ENCODE peak calls at places on chromosomes 3 and 15, in nine cellular contexts. F, G, W, Z, P, T, Q, L and D are unnamed samples. For H3K4me1, the result is how much of the 10 kb centered on the place peaks cover.

GRCh38 chr15:67186688-67187087 is 67.8 kb downstream of the AAGAB start:
- DNase-seq in Q (peak), L (no peak), Z (no peak), T (no peak), F (no peak), P (no peak), W (no peak), G (no peak), D (no peak)

GRCh38 chr3:47007482-47008257 is 28.2 kb downstream of the NBEAL2 start:
- DNase-seq in Q (no peak), P (no peak), Z (no peak), T (no peak), G (no peak), L (peak), W (no peak), F (peak), D (no peak)

GRCh38 chr3:184077881-184078280 is 19.0 kb upstream of the HTR3E start:
- DNase-seq in Z (no peak), P (no peak), L (no peak), W (no peak), T (no peak), Q (no peak), G (no peak), F (no peak), D (no peak)

GRCh38 chr3:38541800-38542199 is 45.7 kb downstream of the EXOG start:
- DNase-seq in Q (no peak), F (no peak), Z (no peak), L (no peak), P (no peak), G (no peak), T (no peak), W (no peak), D (no peak)

GRCh38 chr3:98778852-98779379 is 15.8 kb downstream of the ST3GAL6 start:
- DNase-seq in F (no peak), Z (peak), G (no peak), P (no peak), L (no peak), W (peak), Q (no peak), T (no peak), D (no peak)

GRCh38 chr15:92050220-92050898 is 196.9 kb downstream of the SLCO3A1 start:
- DNase-seq in Q (no peak), G (no peak), F (no peak), L (no peak), Z (no peak), T (no peak), P (no peak), W (no peak), D (no peak)

GRCh38 chr3:65861718-65862117 is 177.0 kb downstream of the MAGI1 start:
- DNase-seq in Z (no peak), P (no peak), L (no peak), F (no peak), W (no peak), T (no peak), Q (no peak), G (no peak), D (no peak)

GRCh38 chr3:177624523-177625495 is 427.5 kb upstream of the TBL1XR1 start:
- DNase-seq in F (no peak), T (no peak), G (no peak), W (no peak), Z (no peak), P (no peak), Q (no peak), L (no peak), D (no peak)

GRCh38 chr3:192352142-192352541 is 375.2 kb downstream of the FGF12 start:
- DNase-seq in G (no peak), F (no peak), P (no peak), W (no peak), Q (no peak), Z (no peak), L (no peak), T (no peak), D (no peak)

GRCh38 chr15:23642413-23643044 is 5.1 kb downstream of the MAGEL2 start:
- DNase-seq in F (peak), L (peak), P (no peak), Q (no peak), G (peak), W (peak), Z (peak), T (peak), D (peak)

GRCh38 chr15:65087411-65087810 is 10.9 kb downstream of the KBTBD13 start:
- DNase-seq in Q (no peak), L (no peak), W (no peak), Z (no peak), P (no peak), G (no peak), F (no peak), T (no peak), D (no peak)

GRCh38 chr3:186955898-186956696 is 25.8 kb downstream of the ST6GAL1 start:
- DNase-seq in T (no peak), Z (no peak), F (no peak), W (no peak), Q (no peak), L (no peak), P (no peak), G (no peak), D (no peak)

GRCh38 chr3:188510366-188510765 is 356.4 kb downstream of the LPP start:
- DNase-seq in G (no peak), W (peak), Z (peak), T (no peak), F (no peak), L (no peak), P (no peak), Q (no peak), D (no peak)

GRCh38 chr15:75721462-75721922 is 8.8 kb upstream of the CSPG4 start:
- DNase-seq in Z (no peak), G (no peak), F (no peak), W (no peak), P (no peak), Q (no peak), T (no peak), L (no peak), D (no peak)

GRCh38 chr3:39191103-39191502 is 1.3 kb downstream of the XIRP1 start:
- DNase-seq in L (no peak), G (no peak), Q (no peak), T (no peak), P (no peak), W (no peak), F (no peak), Z (no peak), D (no peak)

GRCh38 chr3:112773864-112774263 is 72.8 kb downstream of the CD200R1L start:
- DNase-seq in F (no peak), G (peak), Q (no peak), L (no peak), T (peak), P (no peak), Z (no peak), W (no peak), D (no peak)

GRCh38 chr3:45223889-45224730 is 2.0 kb downstream of the TMEM158 start:
- DNase-seq in Z (no peak), T (no peak), Q (no peak), W (peak), L (no peak), F (no peak), P (no peak), G (no peak), D (no peak)

GRCh38 chr3:45225465-45226205 is 452 bp downstream of the TMEM158 start:
- DNase-seq in T (no peak), P (no peak), Z (peak), W (no peak), Q (no peak), G (no peak), L (peak), F (no peak), D (no peak)

GRCh38 chr3:45226206-45226915 is at the start of gene TMEM158:
- DNase-seq in Q (peak), G (peak), W (peak), T (peak), P (no peak), Z (peak), L (peak), F (peak), D (peak)

GRCh38 chr3:45227131-45227819 is 1.2 kb upstream of the TMEM158 start:
- DNase-seq in L (no peak), Q (no peak), G (no peak), P (no peak), F (no peak), T (no peak), Z (no peak), W (no peak), D (no peak)

DNA sequence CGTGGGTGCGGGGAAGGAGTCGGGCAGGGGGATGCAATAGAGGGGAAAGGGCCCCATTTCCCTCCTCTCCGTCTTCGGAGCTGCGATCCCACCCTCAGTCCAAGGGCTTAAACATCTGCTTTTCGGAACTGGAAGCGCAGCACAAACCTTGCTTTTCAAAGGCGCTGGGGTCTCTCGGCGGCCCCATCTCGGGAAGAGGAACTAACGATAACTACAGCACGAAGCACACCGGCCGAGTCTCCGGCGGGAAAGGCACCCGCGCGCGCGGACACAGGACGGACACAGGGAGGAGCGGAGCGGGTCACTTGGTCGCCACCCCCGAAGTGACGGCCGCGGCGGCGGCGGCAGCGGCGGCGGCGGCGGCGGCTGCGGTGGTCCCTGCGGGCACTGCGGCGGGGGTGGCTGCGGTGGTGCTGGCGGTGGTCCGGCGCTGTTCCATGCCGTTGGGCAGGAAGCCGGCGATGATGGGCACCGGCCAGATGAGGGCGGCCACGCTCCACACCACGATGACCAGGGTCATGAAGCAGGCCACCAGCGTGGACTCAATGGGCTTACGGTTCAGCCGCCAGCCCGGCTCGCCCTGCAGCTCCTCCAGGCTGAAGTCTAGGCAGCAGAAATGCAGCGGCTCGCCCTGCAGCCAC is 1.1 kb downstream of the TMEM158 start:
- DNase-seq in L (peak), Z (peak), T (peak), W (peak), G (peak), P (no peak), Q (peak), F (peak), D (peak)
- TF ChIP-seq CTCF in L (peak), Z (peak), T (no peak), W (peak), G (peak), P (no peak), Q (peak), F (peak), D (peak)

GRCh38 chr3:10396931-10397330 is 76.0 kb upstream of the SEC13 start:
- DNase-seq in F (no peak), T (no peak), P (no peak), Z (no peak), G (no peak), L (no peak), W (no peak), Q (no peak), D (peak)
- H3K4me1 ChIP-seq in F (under half), T (under half), P (under half), Z (under half), G (under half), L (under half), W (under half), Q (under half), D (under half)

DNA sequence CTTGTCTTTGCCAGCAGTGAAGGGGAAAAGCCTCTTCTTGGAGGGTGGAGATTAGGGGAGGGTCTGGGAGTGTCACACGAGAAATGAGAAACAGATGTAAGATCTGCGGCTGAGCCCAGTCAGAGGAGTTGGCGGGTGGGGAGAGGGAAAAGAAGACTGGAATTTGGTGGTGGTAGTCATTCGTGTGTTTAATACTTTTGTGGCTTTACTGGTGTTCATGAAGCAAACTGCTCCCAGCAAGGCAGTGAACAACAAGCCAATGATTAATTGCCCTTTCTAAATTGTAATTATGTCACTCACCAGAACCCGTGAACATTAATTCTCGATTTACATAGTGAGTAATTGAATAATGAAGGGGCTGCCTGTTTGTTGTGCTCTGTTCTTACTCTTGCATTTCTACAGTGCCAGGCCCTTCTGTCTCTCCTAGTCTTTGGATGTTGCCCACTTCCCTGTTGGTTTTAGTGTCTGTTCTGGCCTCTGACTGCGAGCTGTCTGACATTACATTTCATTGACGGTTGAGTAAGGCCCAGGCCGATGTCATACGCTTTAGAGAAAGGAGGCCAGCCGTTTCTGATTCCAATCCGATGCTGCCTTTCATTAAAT is 78.0 kb downstream of the CHCHD6 start:
- DNase-seq in Z (peak), F (no peak), P (no peak), W (peak), Q (no peak), G (no peak), T (no peak), L (no peak), D (no peak)
- H3K27ac ChIP-seq in Z (peak), F (peak), P (peak), W (peak), Q (peak), G (peak), T (peak), L (peak), D (peak)

DNA sequence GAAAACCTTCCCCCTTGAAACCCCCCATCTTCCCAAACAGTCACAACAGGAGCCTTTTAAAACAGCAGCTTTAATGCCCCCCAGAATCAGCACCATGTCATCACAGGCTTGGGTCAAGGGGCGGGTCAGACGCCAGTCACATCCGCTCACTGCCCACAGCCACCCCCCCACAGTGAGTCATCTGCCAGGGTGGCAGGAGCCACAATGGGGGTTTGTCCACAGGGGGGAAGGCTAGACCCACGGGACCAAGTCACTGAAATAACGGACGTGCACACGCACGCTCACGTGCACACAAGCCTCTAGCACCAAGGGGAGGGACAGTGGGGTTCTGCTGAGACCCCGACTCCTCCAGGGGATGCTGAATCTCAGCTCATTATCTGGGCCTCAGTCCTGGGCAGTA is 441 bp upstream of the UCN2 start:
- DNase-seq in T (peak), W (peak), L (peak), P (no peak), G (peak), F (peak), Z (no peak), Q (peak), D (peak)
- TF ChIP-seq CTCF in T (no peak), W (no peak), L (no peak), P (no peak), G (no peak), F (no peak), Z (no peak), Q (no peak), D (no peak)

DNA sequence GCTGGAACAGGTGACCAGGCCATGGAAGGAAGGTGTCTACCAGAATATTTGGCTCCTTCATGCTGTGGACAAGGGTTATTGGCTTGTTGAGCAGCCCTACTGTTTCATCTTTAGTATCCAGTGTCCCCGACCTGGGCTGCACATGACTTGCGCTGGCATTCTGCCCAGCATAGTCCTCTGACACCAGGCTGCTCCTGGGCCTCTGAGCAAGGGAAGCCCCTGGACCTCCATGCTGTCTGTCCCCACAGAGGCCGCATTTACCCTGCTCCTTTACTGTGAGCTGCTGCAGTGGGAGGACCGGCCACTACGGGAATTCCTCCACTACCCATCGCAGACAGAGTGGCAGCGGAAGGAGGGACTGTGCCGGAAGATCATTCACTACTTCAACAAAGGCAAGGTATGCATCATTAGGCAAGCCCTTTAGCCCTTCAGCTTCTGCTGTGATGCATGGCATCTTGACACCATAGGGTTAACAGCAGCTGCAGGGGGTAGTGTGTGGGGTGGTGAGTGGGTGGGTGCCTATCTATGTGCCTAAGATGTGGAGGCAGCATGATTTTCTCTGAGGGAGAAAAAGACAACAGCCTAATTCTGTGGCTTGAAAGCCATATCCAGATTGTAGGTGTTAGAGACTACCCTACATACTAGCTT is 44.0 kb upstream of the MANF start:
- DNase-seq in L (no peak), G (no peak), Z (no peak), P (peak), T (no peak), F (no peak), W (no peak), Q (peak), D (no peak)
- H3K4me1 ChIP-seq in L (under half), G (under half), Z (under half), P (under half), T (under half), F (under half), W (under half), Q (under half), D (under half)

GRCh38 chr3:119293761-119294401 is at the start of gene ARHGAP31:
- DNase-seq in T (peak), W (peak), L (peak), Z (peak), P (no peak), Q (peak), G (peak), F (peak), D (peak)

GRCh38 chr3:119294402-119294888 is 262 bp downstream of the ARHGAP31 start:
- DNase-seq in P (no peak), T (peak), Q (peak), G (peak), F (peak), Z (peak), L (peak), W (no peak), D (peak)

GRCh38 chr3:119295816-119296484 is 1.8 kb downstream of the ARHGAP31 start:
- DNase-seq in F (no peak), G (no peak), P (no peak), Z (no peak), L (no peak), T (no peak), Q (no peak), W (peak), D (no peak)

GRCh38 chr3:119296723-119297122 is 2.5 kb downstream of the ARHGAP31 start:
- DNase-seq in Z (no peak), G (no peak), T (no peak), Q (no peak), F (no peak), W (no peak), P (no peak), L (no peak), D (no peak)

GRCh38 chr3:119294889-119295769 is 946 bp downstream of the ARHGAP31 start:
- DNase-seq in L (peak), T (no peak), P (no peak), Q (peak), W (peak), Z (peak), F (peak), G (peak), D (peak)
- H3K27ac ChIP-seq in L (peak), T (peak), P (peak), Q (peak), W (peak), Z (peak), F (peak), G (peak), D (peak)

DNA sequence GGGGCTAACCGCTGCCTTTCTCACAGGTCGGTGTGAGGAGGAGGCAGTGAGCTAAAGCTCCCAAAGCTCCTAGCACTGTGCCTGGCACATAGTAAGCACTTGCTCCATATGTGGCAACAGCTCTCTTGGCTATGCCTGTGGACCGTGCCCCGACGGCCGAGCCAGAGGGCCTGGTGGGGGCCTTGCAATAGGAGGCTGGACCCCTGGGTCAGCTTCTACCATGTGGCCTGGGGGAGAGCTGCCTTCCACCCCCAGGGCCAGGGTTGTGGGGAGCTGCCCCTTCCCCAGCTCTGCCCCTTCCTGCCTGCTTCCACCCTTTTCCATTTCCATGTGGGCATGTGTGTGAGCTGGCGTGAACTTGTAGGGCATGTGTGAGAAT is 16.9 kb upstream of the GNAT1 start:
- DNase-seq in L (no peak), T (no peak), F (no peak), G (no peak), W (no peak), P (no peak), Z (no peak), Q (no peak), D (no peak)
- TF ChIP-seq CTCF in L (no peak), T (no peak), F (no peak), G (no peak), W (no peak), P (no peak), Z (no peak), Q (no peak), D (no peak)

DNA sequence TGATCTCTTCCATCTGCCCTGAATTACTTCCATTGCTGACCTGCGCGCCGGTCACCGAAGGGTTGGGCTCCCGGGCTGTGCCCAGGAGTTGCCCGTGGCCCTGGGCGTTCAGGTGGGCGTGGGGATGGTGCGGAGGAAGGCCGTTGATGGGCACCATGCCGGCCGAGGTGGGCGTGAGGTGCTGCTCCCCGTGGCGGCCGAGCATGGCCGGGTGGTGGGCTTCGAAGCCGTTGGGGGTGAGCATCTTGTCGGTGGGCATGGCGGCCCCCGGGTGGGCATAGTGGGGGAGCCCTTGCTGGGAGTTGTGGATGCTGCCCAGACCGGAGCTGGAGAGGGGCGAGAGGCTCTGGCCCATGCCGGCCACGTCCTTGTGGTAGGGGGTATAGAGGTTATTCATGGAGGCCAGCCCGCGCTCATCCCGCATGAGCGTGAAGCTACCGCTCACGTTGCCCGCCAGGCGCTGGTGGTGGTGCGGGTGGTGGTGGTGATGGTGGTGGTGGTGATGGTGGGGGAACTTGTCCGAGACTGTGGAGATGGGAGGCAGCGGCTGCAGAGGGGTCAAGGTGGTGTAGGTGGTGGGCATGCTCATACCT is 1.0 kb downstream of the ONECUT1 start:
- DNase-seq in Z (no peak), T (no peak), W (no peak), Q (no peak), L (no peak), G (no peak), F (no peak), P (no peak), D (no peak)
- H3K4me1 ChIP-seq in Z (under half), T (under half), W (under half), Q (half or more), L (under half), G (under half), F (under half), P (under half), D (under half)